ENCODE peak calls at places on chromosome 7, in four cellular contexts. K is WTC11, V is A549, Y is K562. C is an unnamed sample.

GRCh38 chr7:141697211-141697871 is 4.6 kb downstream of the DENND11 start:
- DNase-seq in Y (no peak), K (no peak), V (no peak), C (no peak)

GRCh38 chr7:17965600-17965999 is 25.3 kb upstream of the SNX13 start:
- DNase-seq in V (no peak), K (no peak), Y (no peak), C (no peak)

GRCh38 chr7:131687296-131687695 is 130.9 kb upstream of the PODXL start:
- DNase-seq in K (no peak), Y (no peak), V (no peak), C (no peak)

GRCh38 chr7:36278069-36278766 is 111.4 kb upstream of the ANLN start:
- DNase-seq in K (no peak), Y (no peak), V (no peak), C (no peak)

GRCh38 chr7:129468087-129468486 is 33.9 kb downstream of the STRIP2 start:
- DNase-seq in Y (no peak), V (no peak), K (no peak), C (no peak)

GRCh38 chr7:7251742-7252141 is 69.4 kb downstream of the C1GALT1 start:
- DNase-seq in V (no peak), Y (no peak), K (no peak), C (no peak)

GRCh38 chr7:94449151-94449725 is 54.5 kb downstream of the COL1A2 start:
- DNase-seq in V (peak), K (no peak), Y (peak), C (peak)

GRCh38 chr7:66524738-66525137 is 103.9 kb upstream of the KCTD7 start:
- DNase-seq in K (no peak), V (no peak), Y (no peak), C (no peak)

GRCh38 chr7:29457565-29457971 is 106.1 kb upstream of the PRR15 start:
- DNase-seq in Y (no peak), V (no peak), K (no peak), C (no peak)

GRCh38 chr7:42913591-42913990 is 1.7 kb upstream of the C7orf25 start:
- DNase-seq in Y (no peak), K (no peak), V (no peak), C (no peak)

GRCh38 chr7:5354460-5355279 is 69.0 kb downstream of the TNRC18 start:
- DNase-seq in V (no peak), K (peak), Y (no peak), C (no peak)

DNA sequence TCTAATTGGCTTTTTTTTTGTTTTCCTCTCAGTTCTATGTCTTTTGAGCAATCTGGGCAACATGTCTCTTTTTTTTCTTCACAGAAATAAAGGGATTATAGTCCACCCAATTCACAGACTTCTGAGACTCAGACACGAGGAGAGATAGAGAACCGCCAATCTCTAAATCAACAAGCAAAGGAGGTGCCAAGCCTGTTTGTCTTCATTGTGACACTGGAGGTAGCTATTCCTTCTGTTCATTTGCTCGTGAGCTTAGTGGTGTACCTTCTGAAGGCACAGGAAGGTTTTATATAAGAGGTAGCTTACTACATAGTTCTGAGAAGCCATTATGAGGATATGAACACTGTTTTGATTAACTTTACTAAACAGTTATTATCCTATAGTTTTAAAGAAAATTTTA is 6.1 kb downstream of the EPHB6 start:
- DNase-seq in Y (no peak), V (no peak), K (no peak), C (no peak)
- TF ChIP-seq NR3C1 in Y (no peak), V (no peak), K (no peak), C (no peak)

DNA sequence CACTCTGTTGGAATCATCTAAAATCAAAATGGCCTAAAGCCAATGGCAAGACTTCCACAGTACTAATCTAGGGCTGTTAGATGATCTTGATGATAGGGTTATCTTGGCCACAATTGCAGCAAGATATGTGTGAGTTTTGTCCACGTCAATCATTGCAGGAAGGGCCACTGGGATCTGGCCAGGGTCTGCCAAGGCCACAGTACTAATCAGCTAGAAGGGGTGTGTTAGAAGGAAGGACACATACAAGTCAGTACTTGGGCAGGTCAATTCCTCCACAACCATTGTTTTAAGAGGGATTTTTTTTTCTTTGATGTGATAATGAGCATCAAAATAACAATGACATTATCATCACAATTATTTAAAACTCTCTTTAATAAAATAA is 1.6 kb downstream of the LMOD2 start:
- DNase-seq in K (no peak), V (no peak), Y (no peak), C (no peak)
- TF ChIP-seq NR3C1 in K (no peak), V (no peak), Y (no peak), C (no peak)

DNA sequence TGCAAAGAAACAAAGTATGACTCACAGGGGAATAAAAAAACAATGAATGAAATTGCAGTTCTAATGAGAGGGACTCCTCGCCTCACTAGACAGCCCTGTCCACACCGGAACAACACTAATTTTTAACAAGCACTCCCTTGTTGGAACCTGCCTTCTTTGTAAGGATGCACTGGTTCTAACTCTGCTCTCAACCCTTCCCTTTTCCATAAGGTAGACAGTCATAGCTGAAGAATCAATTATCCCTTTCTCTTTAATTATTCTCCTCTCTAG is 65.1 kb downstream of the TSPAN12 start:
- DNase-seq in K (no peak), V (no peak), Y (no peak), C (no peak)
- TF ChIP-seq NR3C1 in K (no peak), V (no peak), Y (no peak), C (no peak)

GRCh38 chr7:27202741-27203134 is 2.8 kb upstream of the HOXA13 start:
- DNase-seq in K (no peak), Y (no peak), V (no peak), C (no peak)

GRCh38 chr7:27200761-27201230 is 905 bp upstream of the HOXA13 start:
- DNase-seq in K (no peak), V (no peak), Y (no peak), C (no peak)

GRCh38 chr7:27202018-27202740 is 2.3 kb upstream of the HOXA13 start:
- DNase-seq in Y (no peak), V (no peak), K (no peak), C (no peak)

GRCh38 chr7:27199820-27200760 is at the start of gene HOXA13:
- DNase-seq in V (peak), Y (peak), K (no peak), C (no peak)

GRCh38 chr7:27201231-27202017 is 1.5 kb upstream of the HOXA13 start:
- DNase-seq in V (no peak), K (no peak), Y (no peak), C (no peak)
- TF ChIP-seq NR3C1 in V (no peak), K (no peak), Y (no peak), C (no peak)

GRCh38 chr7:96299496-96299895 is 22.4 kb downstream of the SLC25A13 start:
- DNase-seq in Y (no peak), V (no peak), K (no peak), C (no peak)
- TF ChIP-seq NR3C1 in Y (no peak), V (no peak), K (no peak), C (no peak)

DNA sequence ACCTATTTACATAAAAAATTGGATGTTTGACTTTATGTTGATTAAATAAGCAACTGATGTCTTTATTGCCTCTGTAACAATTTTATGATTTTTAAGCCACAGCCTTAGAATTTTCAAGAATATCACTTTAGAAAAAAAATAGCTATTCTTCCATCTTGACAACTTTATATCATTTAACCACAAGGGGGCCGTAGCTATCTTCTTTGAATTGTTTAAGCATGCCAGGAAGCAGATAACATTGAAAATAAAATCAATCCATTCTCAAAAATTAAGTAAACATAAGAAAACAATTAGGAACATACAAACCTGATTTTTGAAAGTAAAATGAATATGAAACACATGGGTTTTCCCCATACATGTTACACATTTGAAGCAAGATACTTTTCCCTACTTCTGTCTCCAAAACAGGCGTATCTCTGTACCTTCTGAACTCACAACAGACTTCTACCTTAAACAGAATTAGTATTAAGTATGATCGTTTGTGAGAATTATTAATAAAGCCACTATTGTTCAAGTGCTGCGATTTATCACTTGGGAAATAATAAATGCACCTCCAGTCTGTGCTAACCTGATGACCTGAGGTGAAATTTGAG is 209.0 kb downstream of the CACNA2D1 start:
- DNase-seq in K (no peak), Y (peak), V (peak), C (peak)
- TF ChIP-seq NR3C1 in K (no peak), Y (no peak), V (no peak), C (no peak)

DNA sequence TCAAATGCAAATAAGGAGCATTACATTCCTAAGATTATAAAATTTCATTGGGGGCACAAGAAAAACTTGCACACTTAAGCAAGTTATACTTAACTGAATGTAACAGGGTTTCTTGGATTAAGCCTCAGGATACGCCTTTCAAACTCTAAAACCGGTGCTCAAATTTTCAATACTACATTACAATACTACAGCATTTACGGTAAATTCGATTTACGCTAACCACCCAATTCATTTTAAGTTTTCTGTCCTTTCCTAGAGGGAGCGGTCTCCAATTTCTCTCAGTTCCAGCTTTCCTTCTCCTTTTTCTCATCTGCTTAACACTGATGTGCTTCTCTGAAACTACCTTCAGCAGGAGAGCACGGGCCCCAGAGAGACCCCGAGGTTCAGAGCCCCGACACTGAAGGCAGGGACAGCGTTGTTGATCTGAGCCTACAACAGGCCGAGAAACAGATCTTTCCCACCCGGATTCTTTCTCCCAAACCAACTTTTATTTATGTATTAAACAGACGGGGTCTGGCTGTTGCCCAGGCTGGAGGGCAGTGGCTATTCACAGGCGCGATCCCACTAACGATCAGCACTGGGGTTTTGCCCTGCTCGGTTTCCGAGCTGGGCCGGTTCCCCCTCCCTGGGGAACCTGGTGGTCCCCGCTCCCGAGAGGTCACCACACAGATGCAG is 798 bp downstream of the ZNF425 start:
- DNase-seq in K (no peak), Y (peak), V (no peak), C (no peak)
- TF ChIP-seq NR3C1 in K (no peak), Y (no peak), V (no peak), C (no peak)